ENCODE peak calls at places on chromosome 9, in five cellular contexts. D is lower leg skin, N is NCI-H1105, Y is H54, K is A549. A is an unnamed sample.
A peak's percentile ranks its signal among the peaks of the same experiment; 100 is the strongest.

GRCh38 chr9:94909250-94909894 is 182.9 kb downstream of the AOPEP start:
- DNase-seq in Y (peak; percentile 55), D (peak; percentile 4), N (no peak), K (peak; percentile 84), A (no peak)

GRCh38 chr9:108083796-108084352 is 594.3 kb upstream of the KLF4 start:
- DNase-seq in K (no peak), D (peak; percentile 42), Y (no peak), N (no peak), A (no peak)

GRCh38 chr9:86406366-86406765 is 52.2 kb upstream of the TUT7 start:
- DNase-seq in D (peak; percentile 51), N (no peak), K (no peak), Y (peak; percentile 18), A (no peak)

GRCh38 chr9:133396952-133397351 is 20.8 kb downstream of the STKLD1 start:
- DNase-seq in D (no peak), K (peak; percentile 27), N (no peak), Y (no peak), A (no peak)

GRCh38 chr9:135073741-135074305 is 13.6 kb upstream of the OLFM1 start:
- DNase-seq in K (no peak), Y (no peak), D (no peak), N (no peak), A (no peak)

GRCh38 chr9:36898621-36899020 is 135.4 kb downstream of the PAX5 start:
- DNase-seq in Y (no peak), K (no peak), N (no peak), D (no peak), A (no peak)

GRCh38 chr9:32423371-32423770 is 38.9 kb downstream of the ACO1 start:
- DNase-seq in Y (no peak), N (no peak), D (no peak), K (no peak), A (no peak)

GRCh38 chr9:129623331-129623730 is 2.4 kb upstream of the C9orf50 start:
- DNase-seq in N (no peak), K (no peak), Y (no peak), D (no peak), A (no peak)

A was measured in SW480.